ENCODE peak calls at places on chromosomes 11 and 22, in five cellular contexts. P is iris pigment epithelial cell, Y is mucosa of descending colon, J is stomach, A is LoVo. B is an unnamed sample.

GRCh38 chr11:124398924-124399323 is at the start of gene OR8B3:
- DNase-seq in P (no peak), Y (no peak), J (no peak), A (no peak), B (no peak)

GRCh38 chr11:62805991-62806441 is 776 bp upstream of the NXF1 start:
- DNase-seq in P (peak; percentile 34), Y (no peak), J (no peak), A (no peak), B (peak; percentile 17)

GRCh38 chr22:36406721-36407120 is 19.0 kb upstream of the MYH9 start:
- DNase-seq in P (no peak), Y (no peak), J (no peak), A (no peak), B (no peak)

GRCh38 chr11:33830903-33831648 is 56.8 kb upstream of the FBXO3 start:
- DNase-seq in P (no peak), Y (no peak), J (no peak), A (peak; percentile 41), B (peak; percentile 35)

GRCh38 chr11:64339754-64340408 is at the start of gene CCDC88B:
- DNase-seq in P (no peak), Y (peak; percentile 82), J (peak; percentile 66), A (no peak), B (no peak)

GRCh38 chr22:48643066-48643731 is 1184.5 kb downstream of the BRD1 start:
- DNase-seq in P (no peak), Y (no peak), J (no peak), A (no peak), B (no peak)

GRCh38 chr11:130181295-130182272 is 22.0 kb downstream of the ST14 start:
- DNase-seq in P (peak; percentile 84), Y (peak; percentile 73), J (peak; percentile 56), A (peak; percentile 87), B (peak; percentile 20)

GRCh38 chr22:27719535-27720227 is 81.9 kb downstream of the MN1 start:
- DNase-seq in P (no peak), Y (no peak), J (no peak), A (peak; percentile 44), B (no peak)

GRCh38 chr11:93143186-93143585 is 54.6 kb downstream of the SLC36A4 start:
- DNase-seq in P (peak; percentile 71), Y (no peak), J (no peak), A (no peak), B (peak; percentile 48)

GRCh38 chr22:31742115-31742514 is 7.8 kb downstream of the PRR14L start:
- DNase-seq in P (no peak), Y (no peak), J (no peak), A (no peak), B (no peak)

GRCh38 chr11:1199689-1200610 is 22.9 kb upstream of the MUC5B start:
- DNase-seq in P (no peak), Y (peak; percentile 41), J (peak; percentile 40), A (no peak), B (no peak)

GRCh38 chr11:102157219-102157618 is 47.0 kb downstream of the YAP1 start:
- DNase-seq in P (peak; percentile 90), Y (peak; percentile 46), J (peak; percentile 86), A (peak; percentile 43), B (peak; percentile 61)

GRCh38 chr11:108122166-108122628 is 830 bp downstream of the ACAT1 start:
- DNase-seq in P (peak; percentile 53), Y (no peak), J (no peak), A (peak; percentile 8), B (peak; percentile 31)

GRCh38 chr11:78132475-78132874 is 7.0 kb downstream of the ALG8 start:
- DNase-seq in P (no peak), Y (no peak), J (no peak), A (no peak), B (no peak)

GRCh38 chr22:44399196-44399837 is 86.6 kb upstream of the SHISAL1 start:
- DNase-seq in P (no peak), Y (peak; percentile 2), J (peak; percentile 8), A (no peak), B (no peak)

GRCh38 chr11:122642472-122642922 is 13.0 kb upstream of the UBASH3B start:
- DNase-seq in P (peak; percentile 86), Y (no peak), J (no peak), A (peak; percentile 64), B (peak; percentile 84)

GRCh38 chr11:17230867-17231851 is 23.4 kb upstream of the PIK3C2A start:
- DNase-seq in P (no peak), Y (no peak), J (no peak), A (no peak), B (no peak)

GRCh38 chr11:79400717-79401330 is 40.0 kb downstream of the TENM4 start:
- DNase-seq in P (peak; percentile 34), Y (peak; percentile 54), J (peak; percentile 48), A (peak; percentile 24), B (peak; percentile 38)

GRCh38 chr22:22667966-22668880 is 23.8 kb downstream of the GGTLC2 start:
- DNase-seq in P (no peak), Y (no peak), J (no peak), A (no peak), B (no peak)

GRCh38 chr11:23112987-23113886 is 253.0 kb upstream of the CCDC179 start:
- DNase-seq in P (peak; percentile 56), Y (peak; percentile 70), J (peak; percentile 57), A (peak; percentile 55), B (peak; percentile 66)

GRCh38 chr11:61749607-61750217 is 2.7 kb upstream of the MYRF start:
- DNase-seq in P (no peak), Y (no peak), J (no peak), A (no peak), B (peak; percentile 35)

GRCh38 chr11:69867076-69868002 is 48.1 kb upstream of the FGF3 start:
- DNase-seq in P (peak; percentile 16), Y (no peak), J (no peak), A (no peak), B (peak; percentile 16)

B was measured in astrocyte of the spinal cord.